ENCODE peak calls at places on chromosome 2, in ten cellular contexts. D is tibial artery; S is K562; L is right atrium auricular region; T is CD4-positive, alpha-beta memory T cell; A is upper lobe of left lung; W is neural progenitor cell; G is upper lobe of right lung; X is DND-41; H is GM23248. B is an unnamed sample.

GRCh38 chr2:109289011-109289410 is 160.0 kb downstream of the SH3RF3 start:
- DNase-seq in L (no peak), A (no peak), D (no peak), G (no peak), T (no peak), W (no peak), S (no peak), X (no peak), H (no peak), B (no peak)

GRCh38 chr2:32810909-32811495 is 135.8 kb upstream of the LTBP1 start:
- DNase-seq in A (no peak), X (no peak), D (no peak), G (no peak), T (no peak), H (peak; percentile 38), L (no peak), W (no peak), S (no peak), B (no peak)

GRCh38 chr2:199484927-199485326 is 27.2 kb upstream of the SATB2 start:
- DNase-seq in H (peak; percentile 40), A (no peak), D (no peak), T (no peak), L (no peak), G (no peak), W (no peak), S (no peak), X (no peak), B (no peak)

GRCh38 chr2:168525020-168525419 is 68.9 kb downstream of the CERS6 start:
- DNase-seq in S (no peak), D (no peak), L (no peak), A (no peak), T (no peak), G (no peak), W (no peak), H (no peak), X (no peak), B (no peak)

GRCh38 chr2:111122631-111123421 is 2.1 kb downstream of the BCL2L11 start:
- DNase-seq in S (no peak), W (peak; percentile 94), L (peak; percentile 93), X (no peak), T (peak; percentile 30), D (peak; percentile 75), H (peak; percentile 92), G (peak; percentile 88), A (peak; percentile 92), B (peak; percentile 92)

GRCh38 chr2:207506426-207506825 is 23.3 kb upstream of the CREB1 start:
- DNase-seq in T (no peak), X (no peak), H (no peak), W (no peak), A (no peak), S (no peak), L (no peak), G (no peak), D (no peak), B (no peak)

GRCh38 chr2:54960118-54960517 is 90.1 kb downstream of the RTN4 start:
- DNase-seq in D (no peak), S (no peak), G (no peak), H (no peak), A (peak; percentile 25), T (no peak), W (no peak), X (no peak), L (no peak), B (no peak)

GRCh38 chr2:65456886-65457285 is 24.5 kb upstream of the SPRED2 start:
- DNase-seq in W (no peak), G (no peak), T (no peak), X (no peak), S (no peak), D (no peak), H (peak; percentile 60), L (no peak), A (no peak), B (no peak)

DNA sequence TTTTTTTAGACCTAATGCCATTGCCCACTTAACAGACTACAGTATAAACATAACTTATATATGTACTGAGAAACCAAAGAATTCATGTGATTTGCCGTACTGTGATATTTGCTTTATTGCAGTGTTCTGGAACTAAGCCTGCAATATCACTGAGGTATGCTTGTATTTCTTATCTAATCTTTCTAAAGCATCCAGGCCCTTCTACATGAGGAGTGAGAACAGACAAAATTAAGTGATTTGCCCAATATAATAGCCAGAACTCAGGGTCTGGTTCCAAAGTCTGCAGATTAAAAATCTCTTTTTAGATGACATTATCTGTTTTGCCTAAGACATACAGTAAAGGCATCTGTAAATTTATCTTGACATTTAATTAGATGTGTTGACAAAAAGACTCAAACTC is 41.9 kb downstream of the BMPR2 start:
- DNase-seq in T (no peak), G (no peak), H (no peak), D (no peak), L (no peak), A (no peak), X (no peak), S (no peak), W (no peak), B (no peak)
- H3K27ac ChIP-seq in T (no peak overlapping the region), G (no peak overlapping the region), H (no peak overlapping the region), D (no peak overlapping the region), L (no peak overlapping the region), A (no peak overlapping the region), X (no peak overlapping the region), S (no peak overlapping the region), W (no peak overlapping the region), B (peak overlapping the region; percentile 43)

GRCh38 chr2:156538083-156538504 is 101.9 kb downstream of the GPD2 start:
- DNase-seq in L (no peak), X (no peak), S (no peak), G (no peak), W (no peak), A (no peak), D (no peak), H (peak; percentile 51), T (no peak), B (no peak)

GRCh38 chr2:156539086-156539485 is 102.9 kb downstream of the GPD2 start:
- DNase-seq in G (no peak), A (no peak), H (no peak), T (no peak), X (no peak), D (no peak), S (no peak), L (no peak), W (no peak), B (no peak)

GRCh38 chr2:156540706-156541105 is 104.5 kb downstream of the GPD2 start:
- DNase-seq in S (no peak), A (no peak), G (no peak), H (peak; percentile 67), W (no peak), L (no peak), X (no peak), D (no peak), T (no peak), B (no peak)

GRCh38 chr2:156536534-156536933 is 100.4 kb downstream of the GPD2 start:
- DNase-seq in X (no peak), G (no peak), S (no peak), T (no peak), W (no peak), L (no peak), H (no peak), A (no peak), D (no peak), B (no peak)

DNA sequence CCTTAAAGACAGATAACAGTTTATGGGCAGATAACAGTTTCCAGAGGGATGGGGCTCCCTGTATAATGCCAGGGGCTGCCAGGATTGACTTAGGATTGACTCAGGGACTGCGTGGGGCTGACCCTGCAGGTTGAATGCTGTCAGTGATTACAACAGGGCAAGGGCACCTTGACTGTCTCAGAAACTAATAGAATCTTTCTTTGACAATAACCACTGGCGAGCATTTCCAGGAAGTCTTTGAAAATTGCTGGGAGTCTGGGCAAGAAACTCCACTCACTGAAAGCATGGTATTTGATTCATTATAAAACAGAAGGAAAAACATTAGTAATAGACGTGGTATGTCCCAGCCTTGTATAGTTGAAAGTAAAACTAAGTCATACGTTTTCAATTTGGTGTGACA is 101.0 kb downstream of the GPD2 start:
- DNase-seq in D (no peak), H (peak; percentile 75), A (no peak), X (no peak), W (no peak), G (no peak), T (no peak), S (no peak), L (no peak), B (no peak)
- H3K4me3 ChIP-seq in D (no peak overlapping the region), H (peak overlapping the region; percentile 57), A (no peak overlapping the region), X (no peak overlapping the region), W (no peak overlapping the region), G (no peak overlapping the region), T (no peak overlapping the region), S (no peak overlapping the region), L (no peak overlapping the region), B (no peak overlapping the region)

GRCh38 chr2:15626126-15626525 is 34.5 kb downstream of the DDX1 start:
- DNase-seq in S (no peak), D (no peak), X (no peak), L (no peak), H (no peak), W (no peak), A (no peak), T (no peak), G (no peak), B (no peak)

GRCh38 chr2:15626967-15627366 is 35.3 kb downstream of the DDX1 start:
- DNase-seq in D (no peak), H (no peak), A (no peak), T (no peak), L (no peak), X (no peak), G (no peak), W (no peak), S (no peak), B (no peak)

GRCh38 chr2:15630121-15630957 is 38.7 kb downstream of the DDX1 start:
- DNase-seq in X (no peak), D (no peak), W (no peak), G (no peak), T (no peak), H (no peak), A (no peak), S (no peak), L (no peak), B (no peak)

GRCh38 chr2:15628899-15629855 is 37.5 kb downstream of the DDX1 start:
- DNase-seq in T (no peak), X (no peak), D (no peak), G (no peak), A (no peak), W (no peak), H (no peak), L (no peak), S (no peak), B (no peak)

GRCh38 chr2:15627842-15628684 is 36.4 kb downstream of the DDX1 start:
- DNase-seq in X (no peak), H (no peak), T (no peak), W (no peak), S (no peak), L (no peak), A (no peak), D (no peak), G (no peak), B (no peak)
- H3K36me3 ChIP-seq in X (peaks cover 93% of the 10 kb centered on the region), H (peaks cover 94% of the 10 kb centered on the region), T (peaks cover 51% of the 10 kb centered on the region), W (peaks cover 47% of the 10 kb centered on the region), S (peaks cover 99% of the 10 kb centered on the region), L (peaks cover 85% of the 10 kb centered on the region), A (peaks cover 71% of the 10 kb centered on the region), D (peaks cover 89% of the 10 kb centered on the region), G (peaks cover 100% of the 10 kb centered on the region), B (peaks cover 20% of the 10 kb centered on the region)

DNA sequence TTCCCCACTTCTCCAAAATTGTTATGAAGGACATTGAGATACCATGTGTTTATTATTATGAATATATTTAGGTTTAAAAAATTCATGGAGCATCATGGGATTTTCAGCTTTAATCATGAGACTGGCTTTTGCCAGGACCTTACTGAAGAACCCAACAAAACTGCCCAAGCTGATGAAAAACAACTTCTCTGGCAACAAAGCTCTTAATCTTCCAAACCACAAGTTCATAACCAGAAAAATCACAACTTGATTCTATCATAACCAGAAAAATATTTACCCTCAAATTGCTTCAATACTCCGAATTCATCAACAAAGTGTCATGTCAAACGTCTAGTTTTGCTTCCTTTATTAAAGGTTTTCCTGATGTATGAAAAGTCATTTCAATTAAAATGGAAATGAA is 971.8 kb upstream of the ACVR2A start:
- DNase-seq in W (no peak), D (no peak), A (no peak), H (no peak), X (no peak), G (no peak), L (no peak), S (no peak), T (no peak), B (no peak)
- H3K27ac ChIP-seq in W (no peak overlapping the region), D (no peak overlapping the region), A (no peak overlapping the region), H (no peak overlapping the region), X (no peak overlapping the region), G (no peak overlapping the region), L (no peak overlapping the region), S (no peak overlapping the region), T (no peak overlapping the region), B (no peak overlapping the region)